ENCODE peak calls at places on chromosomes 16 and 17, in five cellular contexts. M, P, A, J and T are unnamed samples.

GRCh38 chr17:27578718-27579085 is 52.3 kb upstream of the LGALS9 start:
- DNase-seq in A (no peak), M (peak; percentile 49), P (no peak), J (no peak), T (no peak)

GRCh38 chr16:86195863-86196630 is 297.1 kb downstream of the IRF8 start:
- DNase-seq in P (no peak), M (peak; percentile 35), A (peak; percentile 58), J (no peak), T (no peak)

GRCh38 chr17:50213026-50214015 is 11.9 kb upstream of the COL1A1 start:
- DNase-seq in J (no peak), A (peak; percentile 56), M (no peak), P (peak; percentile 35), T (peak; percentile 50)

GRCh38 chr17:31392002-31392855 is 754 bp downstream of the RAB11FIP4 start:
- DNase-seq in J (no peak), A (no peak), M (no peak), P (peak; percentile 12), T (no peak)

GRCh38 chr17:7852919-7853692 is 1.8 kb upstream of the TMEM88 start:
- DNase-seq in P (no peak), M (no peak), J (no peak), A (peak; percentile 46), T (no peak)

GRCh38 chr16:80958284-80958683 is 48.4 kb downstream of the CMC2 start:
- DNase-seq in A (no peak), P (no peak), M (no peak), J (no peak), T (no peak)

GRCh38 chr17:63189930-63190329 is 223.9 kb downstream of the TANC2 start:
- DNase-seq in A (no peak), M (no peak), J (no peak), P (no peak), T (no peak)

GRCh38 chr17:70144260-70144846 is 25.0 kb upstream of the KCNJ2 start:
- DNase-seq in J (no peak), M (peak; percentile 57), P (no peak), A (no peak), T (no peak)

GRCh38 chr16:11004351-11004750 is 60.0 kb downstream of the CLEC16A start:
- DNase-seq in M (peak; percentile 52), P (no peak), A (no peak), J (no peak), T (no peak)

GRCh38 chr17:61474934-61475333 is 22.7 kb downstream of the TBX4 start:
- DNase-seq in P (no peak), M (no peak), J (no peak), A (no peak), T (no peak)

GRCh38 chr16:1997591-1998359 is 8.0 kb downstream of the SYNGR3 start:
- DNase-seq in P (no peak), M (no peak), J (no peak), A (no peak), T (no peak)
- TF ChIP-seq CTCF in P (no peak), M (no peak), J (no peak), A (no peak), T (no peak)

DNA sequence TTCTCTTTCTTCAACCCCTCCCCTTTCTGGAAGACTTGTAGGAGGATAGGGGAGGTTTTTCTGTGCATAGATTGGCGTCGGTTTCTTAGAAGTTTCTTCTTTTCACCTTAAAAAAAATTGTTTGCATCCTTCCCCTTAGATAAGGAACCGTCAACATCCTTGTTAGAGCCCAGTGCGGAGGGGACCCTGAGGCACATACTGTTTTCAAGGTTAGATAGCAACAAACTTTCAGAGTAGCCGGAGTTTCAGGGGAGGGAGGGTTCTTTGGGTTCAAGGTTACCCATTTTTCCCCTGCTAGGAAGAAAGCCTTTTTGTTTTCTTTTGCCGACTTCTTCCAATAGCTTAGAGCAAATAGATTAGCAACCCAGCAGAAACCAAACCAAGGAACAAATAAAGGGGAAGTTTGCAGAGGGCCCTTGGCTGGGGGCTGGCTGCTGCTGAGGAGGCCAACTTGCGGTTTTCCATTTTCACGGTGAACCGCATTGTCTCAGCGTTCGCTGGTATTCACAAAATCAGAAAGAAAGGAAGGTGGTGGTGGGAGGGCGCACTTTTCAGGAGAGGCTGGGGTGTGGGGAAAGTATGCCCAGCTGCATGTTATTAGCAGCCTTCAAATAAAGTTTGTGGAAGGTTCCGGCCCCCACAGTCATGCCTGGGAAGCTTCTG is 28.8 kb downstream of the MSI2 start:
- DNase-seq in A (peak; percentile 44), J (no peak), M (no peak), P (peak; percentile 63), T (peak; percentile 22)
- TF ChIP-seq CTCF in A (no peak), J (no peak), M (no peak), P (no peak), T (no peak)

DNA sequence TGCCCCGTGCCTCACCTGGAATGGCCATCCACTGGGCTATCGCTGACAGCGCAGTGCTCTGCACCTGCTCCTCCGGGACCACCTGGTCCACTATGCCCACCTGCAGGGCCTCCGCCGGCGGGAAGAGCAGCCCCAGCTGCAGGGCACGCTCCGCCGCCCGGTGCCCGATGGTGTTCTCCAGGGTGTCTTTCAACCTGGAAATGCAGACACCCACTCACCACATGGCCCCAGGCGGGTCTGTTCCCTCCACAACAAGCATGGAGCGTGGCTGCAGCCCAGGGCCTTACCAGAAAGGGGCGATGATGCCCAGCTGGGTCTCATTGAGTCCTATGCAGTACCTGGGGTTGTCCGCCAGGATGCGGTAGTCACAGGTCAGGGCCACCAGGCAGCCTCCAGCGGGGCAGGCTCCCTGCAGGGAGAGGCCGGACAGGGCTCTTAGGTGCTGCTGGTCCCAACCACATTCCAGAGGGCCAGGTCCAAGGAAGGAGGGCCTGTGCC is 6.8 kb downstream of the DNASE1L2 start:
- DNase-seq in A (peak; percentile 56), J (no peak), M (no peak), P (no peak), T (no peak)
- TF ChIP-seq CTCF in A (no peak), J (no peak), M (no peak), P (no peak), T (no peak)

GRCh38 chr17:74085434-74085833 is 118.0 kb upstream of the RPL38 start:
- DNase-seq in P (no peak), M (peak; percentile 1), J (no peak), A (peak; percentile 52), T (no peak)
- TF ChIP-seq CTCF in P (no peak), M (no peak), J (peak; percentile 35), A (peak; percentile 52), T (no peak)

GRCh38 chr16:53816211-53816610 is 112.3 kb downstream of the FTO start:
- DNase-seq in P (no peak), J (no peak), M (peak; percentile 63), A (no peak), T (no peak)
- TF ChIP-seq CTCF in P (no peak), J (no peak), M (no peak), A (no peak), T (no peak)

DNA sequence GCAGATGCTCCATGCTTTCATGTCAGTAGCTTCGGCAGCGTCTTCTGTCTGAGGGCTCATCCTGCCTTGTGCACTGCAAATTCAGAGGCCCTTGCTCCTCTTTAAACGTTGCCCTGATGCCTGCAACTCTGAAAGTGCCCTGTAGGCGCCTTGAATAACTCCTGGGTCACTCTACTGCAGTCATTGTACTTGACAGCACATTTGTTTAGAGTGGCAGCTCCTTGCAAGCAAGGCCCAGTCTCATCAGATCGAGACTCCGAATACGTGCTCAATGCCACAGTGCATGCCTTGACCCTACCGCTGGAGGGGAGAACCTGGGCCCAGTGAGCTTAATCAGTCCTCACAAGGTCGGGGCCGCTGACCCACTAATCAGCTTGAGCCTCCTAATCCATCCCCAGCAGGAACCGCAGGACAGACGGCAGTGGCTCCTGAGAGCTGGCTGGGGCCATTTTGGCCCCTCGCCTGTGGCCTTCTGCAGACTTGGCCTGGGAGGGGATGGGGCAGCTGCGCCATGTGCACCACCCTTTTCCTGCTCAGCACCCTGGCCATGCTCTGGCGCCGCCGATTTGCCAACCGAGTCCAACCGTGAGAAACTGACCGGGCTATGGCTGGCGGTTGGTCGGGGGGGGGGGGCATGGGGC is at the start of gene PRCD:
- DNase-seq in P (no peak), M (no peak), J (no peak), A (no peak), T (no peak)
- TF ChIP-seq CTCF in P (no peak), M (no peak), J (peak; percentile 18), A (no peak), T (no peak)